ENCODE peak calls at places on chromosomes 6 and 20, in seven cellular contexts. P is endothelial cell of umbilical vein, X is tibial nerve, O is uterus, C is GM12892, T is IMR-90, V is prostate gland. A is an unnamed sample.

GRCh38 chr20:45011108-45011526 is 44.8 kb downstream of the STK4 start:
- DNase-seq in T (peak), X (peak), O (peak), V (peak), C (no peak), P (peak), A (no peak)

GRCh38 chr6:118356686-118357085 is 191.4 kb upstream of the PLN start:
- DNase-seq in X (no peak), O (no peak), T (no peak), C (no peak), V (no peak), P (no peak), A (no peak)

GRCh38 chr6:16921399-16922110 is 160.3 kb upstream of the ATXN1 start:
- DNase-seq in C (no peak), V (no peak), P (no peak), X (no peak), O (no peak), T (peak), A (no peak)

GRCh38 chr20:47489448-47489872 is 12.2 kb upstream of the NCOA3 start:
- DNase-seq in P (no peak), V (no peak), C (no peak), T (no peak), O (no peak), X (no peak), A (no peak)

GRCh38 chr6:108878942-108879341 is 30.7 kb downstream of the ARMC2 start:
- DNase-seq in P (no peak), V (no peak), O (no peak), C (no peak), X (no peak), T (no peak), A (no peak)

GRCh38 chr6:114342826-114343781 is at the start of gene HS3ST5:
- DNase-seq in P (no peak), X (no peak), V (no peak), T (peak), O (no peak), C (peak), A (peak)

GRCh38 chr6:87421576-87421975 is 13.8 kb downstream of the CFAP206 start:
- DNase-seq in C (no peak), P (no peak), O (no peak), V (peak), T (no peak), X (no peak), A (no peak)

GRCh38 chr6:142349215-142349823 is 47.5 kb downstream of the ADGRG6 start:
- DNase-seq in O (no peak), C (no peak), X (no peak), T (no peak), P (no peak), V (no peak), A (no peak)

GRCh38 chr6:139165324-139165723 is 30.4 kb downstream of the HECA start:
- DNase-seq in P (no peak), O (no peak), X (no peak), C (no peak), V (no peak), T (no peak), A (no peak)

GRCh38 chr20:52303281-52303950 is 111.8 kb upstream of the ZFP64 start:
- DNase-seq in O (no peak), T (no peak), V (no peak), P (no peak), C (no peak), X (no peak), A (no peak)

GRCh38 chr6:11043961-11044711 is at the start of gene ELOVL2:
- DNase-seq in X (no peak), C (peak), V (no peak), O (no peak), P (peak), T (peak), A (peak)

GRCh38 chr20:43833511-43834395 is 80.9 kb upstream of the TOX2 start:
- DNase-seq in O (no peak), P (no peak), X (no peak), V (no peak), T (no peak), C (no peak), A (no peak)

GRCh38 chr6:39092124-39092523 is 22.9 kb downstream of the SAYSD1 start:
- DNase-seq in C (no peak), X (no peak), T (no peak), V (no peak), P (no peak), O (no peak), A (no peak)

GRCh38 chr6:33343953-33344611 is 26.5 kb upstream of the ZBTB22 start:
- DNase-seq in X (no peak), C (no peak), O (no peak), P (no peak), T (no peak), V (no peak), A (no peak)

GRCh38 chr6:159969921-159970320 is 1.0 kb downstream of the IGF2R start:
- DNase-seq in P (peak), V (peak), T (peak), X (peak), O (peak), C (peak), A (peak)

GRCh38 chr20:34675993-34676641 is 775 bp downstream of the PIGU start:
- DNase-seq in C (no peak), P (no peak), V (no peak), T (no peak), O (no peak), X (no peak), A (no peak)

GRCh38 chr6:163263196-163263595 is 151.3 kb upstream of the QKI start:
- DNase-seq in C (no peak), V (no peak), P (no peak), X (no peak), O (no peak), T (no peak), A (no peak)

GRCh38 chr6:88376759-88377387 is 210.7 kb upstream of the CNR1 start:
- DNase-seq in C (no peak), O (no peak), T (peak), P (peak), V (no peak), X (no peak), A (no peak)

GRCh38 chr6:89986650-89987074 is 92.4 kb downstream of the GJA10 start:
- DNase-seq in C (no peak), V (no peak), O (no peak), P (no peak), T (peak), X (no peak), A (no peak)

GRCh38 chr20:46683939-46684750 is 5.1 kb downstream of the TP53RK start:
- DNase-seq in T (peak), O (peak), C (no peak), X (peak), V (peak), P (peak), A (no peak)

DNA sequence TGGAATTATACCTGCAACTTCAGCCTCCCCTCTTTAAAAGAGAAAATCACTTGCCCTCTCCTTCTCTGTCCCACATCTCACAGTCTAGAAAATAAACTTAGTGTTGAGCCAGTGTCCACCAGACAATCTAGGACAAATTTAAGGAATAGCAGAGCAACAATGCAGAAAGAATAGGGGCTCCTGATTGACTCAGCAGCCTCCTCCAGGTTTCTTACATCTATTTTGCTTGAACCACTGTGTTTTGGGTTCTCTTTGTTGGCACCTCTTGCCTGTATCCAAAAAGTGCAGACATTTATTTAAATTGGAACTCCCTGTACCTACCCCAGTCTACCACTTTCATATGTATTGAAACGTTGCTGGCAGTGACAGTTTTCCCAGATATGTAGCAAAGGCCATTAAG is 133.7 kb upstream of the HSF2 start:
- DNase-seq in X (no peak), V (no peak), O (no peak), P (no peak), T (no peak), C (no peak), A (no peak)
- TF ChIP-seq POLR2A in X (no peak), V (no peak), O (no peak), P (no peak), T (no peak), C (no peak), A (no peak)

DNA sequence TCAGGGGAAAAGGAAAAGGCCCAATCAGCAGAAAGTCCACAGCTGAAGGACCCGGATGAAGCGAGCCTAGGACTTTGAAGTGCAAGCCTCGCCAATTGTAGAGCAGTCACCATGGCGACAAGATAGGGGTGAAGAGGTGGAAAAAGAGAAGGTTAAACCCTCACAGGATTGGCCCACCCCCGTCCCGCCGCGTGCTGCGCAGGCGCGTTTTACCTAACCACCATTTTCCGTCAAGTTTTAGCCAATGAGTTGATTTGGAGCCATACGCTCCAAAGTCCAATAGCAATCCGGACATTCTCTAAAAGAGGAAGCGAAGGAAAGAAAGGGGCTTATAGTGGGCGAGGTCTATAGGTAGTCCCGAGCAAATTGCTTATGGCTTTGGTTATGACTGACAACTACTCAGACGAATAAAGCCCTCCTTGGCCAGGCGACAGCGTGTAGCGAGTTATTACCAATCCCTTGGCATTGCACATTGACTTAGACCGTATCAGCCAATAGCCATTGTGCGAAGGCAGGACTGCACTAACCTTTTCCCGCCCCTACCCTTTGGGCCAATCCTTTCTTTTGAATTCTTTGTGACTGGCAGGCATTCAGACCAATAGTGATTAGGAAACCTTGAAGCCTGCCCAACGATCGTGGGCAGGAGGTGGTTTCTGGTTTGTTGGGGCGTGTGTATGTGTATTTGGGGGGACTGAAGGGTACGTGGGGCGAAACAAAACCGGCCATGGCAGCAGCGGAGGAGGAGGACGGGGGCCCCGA is at the start of gene RNF5:
- DNase-seq in T (peak), P (peak), V (peak), X (peak), O (peak), C (peak), A (peak)
- TF ChIP-seq POLR2A in T (peak), P (no peak), V (no peak), X (peak), O (peak), C (no peak), A (no peak)

DNA sequence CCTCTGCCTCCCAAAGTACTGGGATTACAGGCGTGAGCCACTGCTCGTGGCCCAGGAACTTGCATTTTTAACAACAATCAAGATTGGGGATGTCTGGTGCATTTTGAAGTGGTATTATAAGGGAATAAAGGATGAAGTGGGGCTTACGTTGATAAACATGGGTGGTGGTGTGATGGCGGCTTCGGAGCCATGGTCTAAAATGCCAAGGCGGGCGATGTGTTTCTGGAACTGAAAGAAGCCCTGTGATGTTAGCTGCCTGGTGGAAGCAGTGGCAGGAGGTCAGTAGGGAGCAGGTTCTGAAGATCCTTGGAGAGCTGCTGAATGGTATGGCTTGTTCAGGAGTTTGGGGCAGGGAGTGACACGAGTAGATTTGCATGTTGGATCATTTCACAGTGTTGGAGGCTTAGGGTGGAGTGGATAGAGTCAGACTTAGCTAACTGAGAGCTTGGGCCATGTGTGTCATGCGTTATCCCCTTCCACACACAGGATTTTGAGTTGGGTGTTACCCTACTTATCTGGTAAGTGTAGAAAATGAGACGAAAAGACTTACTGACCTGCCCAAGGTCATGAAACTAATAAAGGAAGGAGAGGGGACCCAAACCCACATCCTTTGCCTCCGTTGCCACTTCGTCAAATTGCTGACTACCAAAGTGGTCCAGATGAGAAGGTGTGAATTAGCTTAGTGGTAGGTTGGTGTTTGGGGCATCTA is 1.5 kb downstream of the NELFCD start:
- DNase-seq in T (no peak), O (no peak), X (no peak), C (no peak), V (no peak), P (no peak), A (no peak)
- TF ChIP-seq POLR2A in T (no peak), O (no peak), X (no peak), C (no peak), V (no peak), P (no peak), A (no peak)

GRCh38 chr6:170271771-170272314 is 19.0 kb downstream of the DLL1 start:
- DNase-seq in T (no peak), V (no peak), P (no peak), C (peak), X (peak), O (no peak), A (no peak)
- TF ChIP-seq POLR2A in T (no peak), V (no peak), P (no peak), C (no peak), X (no peak), O (no peak), A (no peak)

GRCh38 chr6:30515967-30516753 is 26.9 kb downstream of the HLA-E start:
- DNase-seq in T (peak), O (peak), C (no peak), X (peak), V (peak), P (peak), A (peak)
- TF ChIP-seq POLR2A in T (peak), O (peak), C (no peak), X (no peak), V (no peak), P (peak), A (no peak)

A was measured in H54.